ENCODE peak calls at places on chromosomes 5 and 9, in ten cellular contexts. One of them, this sample, is unnamed.

GRCh38 chr5:137648361-137648760 is 87.5 kb downstream of the KLHL3 start:
- DNase-seq in GM23338: no peak
- DNase-seq in epithelial cell of esophagus: no peak
- DNase-seq in fibroblast of pulmonary artery: no peak
- DNase-seq in choroid plexus epithelial cell: no peak
- DNase-seq in psoas muscle: no peak
- DNase-seq in OCI-LY7: no peak
- DNase-seq in IMR-90: no peak
- DNase-seq in brain microvascular endothelial cell: no peak
- DNase-seq in breast epithelium: no peak
- DNase-seq in this sample: no peak

GRCh38 chr5:150192462-150192861 is 2.6 kb downstream of the SLC6A7 start:
- DNase-seq in GM23338: no peak
- DNase-seq in epithelial cell of esophagus: no peak
- DNase-seq in fibroblast of pulmonary artery: no peak
- DNase-seq in choroid plexus epithelial cell: no peak
- DNase-seq in psoas muscle: no peak
- DNase-seq in OCI-LY7: no peak
- DNase-seq in IMR-90: no peak
- DNase-seq in brain microvascular endothelial cell: no peak
- DNase-seq in breast epithelium: no peak
- DNase-seq in this sample: no peak

GRCh38 chr9:19411316-19411715 is 2.5 kb downstream of the ACER2 start:
- DNase-seq in GM23338: no peak
- DNase-seq in epithelial cell of esophagus: no peak
- DNase-seq in fibroblast of pulmonary artery: peak; percentile 56
- DNase-seq in choroid plexus epithelial cell: peak; percentile 84
- DNase-seq in psoas muscle: no peak
- DNase-seq in OCI-LY7: no peak
- DNase-seq in IMR-90: peak; percentile 76
- DNase-seq in brain microvascular endothelial cell: peak; percentile 68
- DNase-seq in breast epithelium: no peak
- DNase-seq in this sample: no peak

GRCh38 chr9:90458485-90458884 is 184.1 kb downstream of the DIRAS2 start:
- DNase-seq in GM23338: peak; percentile 53
- DNase-seq in epithelial cell of esophagus: no peak
- DNase-seq in fibroblast of pulmonary artery: no peak
- DNase-seq in choroid plexus epithelial cell: no peak
- DNase-seq in psoas muscle: no peak
- DNase-seq in OCI-LY7: no peak
- DNase-seq in IMR-90: no peak
- DNase-seq in brain microvascular endothelial cell: no peak
- DNase-seq in breast epithelium: no peak
- DNase-seq in this sample: no peak

GRCh38 chr5:172751761-172752510 is 19.1 kb downstream of the DUSP1 start:
- DNase-seq in GM23338: no peak
- DNase-seq in epithelial cell of esophagus: no peak
- DNase-seq in fibroblast of pulmonary artery: no peak
- DNase-seq in choroid plexus epithelial cell: no peak
- DNase-seq in psoas muscle: no peak
- DNase-seq in OCI-LY7: no peak
- DNase-seq in IMR-90: no peak
- DNase-seq in brain microvascular endothelial cell: no peak
- DNase-seq in breast epithelium: no peak
- DNase-seq in this sample: no peak

GRCh38 chr9:97478301-97478981 is 23.0 kb upstream of the TMOD1 start:
- DNase-seq in GM23338: no peak
- DNase-seq in epithelial cell of esophagus: no peak
- DNase-seq in fibroblast of pulmonary artery: no peak
- DNase-seq in choroid plexus epithelial cell: no peak
- DNase-seq in psoas muscle: no peak
- DNase-seq in OCI-LY7: no peak
- DNase-seq in IMR-90: no peak
- DNase-seq in brain microvascular endothelial cell: no peak
- DNase-seq in breast epithelium: no peak
- DNase-seq in this sample: no peak

GRCh38 chr5:53233653-53234405 is 124.3 kb upstream of the MOCS2 start:
- DNase-seq in GM23338: no peak
- DNase-seq in epithelial cell of esophagus: no peak
- DNase-seq in fibroblast of pulmonary artery: no peak
- DNase-seq in choroid plexus epithelial cell: peak; percentile 9
- DNase-seq in psoas muscle: no peak
- DNase-seq in OCI-LY7: no peak
- DNase-seq in IMR-90: peak; percentile 46
- DNase-seq in brain microvascular endothelial cell: no peak
- DNase-seq in breast epithelium: no peak
- DNase-seq in this sample: no peak

GRCh38 chr9:126147620-126148522 is 178.8 kb upstream of the MVB12B start:
- DNase-seq in GM23338: no peak
- DNase-seq in epithelial cell of esophagus: no peak
- DNase-seq in fibroblast of pulmonary artery: no peak
- DNase-seq in choroid plexus epithelial cell: no peak
- DNase-seq in psoas muscle: no peak
- DNase-seq in OCI-LY7: no peak
- DNase-seq in IMR-90: no peak
- DNase-seq in brain microvascular endothelial cell: no peak
- DNase-seq in breast epithelium: no peak
- DNase-seq in this sample: no peak

GRCh38 chr5:170426149-170426767 is 37.1 kb upstream of the KCNMB1 start:
- DNase-seq in GM23338: no peak
- DNase-seq in epithelial cell of esophagus: no peak
- DNase-seq in fibroblast of pulmonary artery: no peak
- DNase-seq in choroid plexus epithelial cell: no peak
- DNase-seq in psoas muscle: no peak
- DNase-seq in OCI-LY7: peak; percentile 10
- DNase-seq in IMR-90: no peak
- DNase-seq in brain microvascular endothelial cell: no peak
- DNase-seq in breast epithelium: no peak
- DNase-seq in this sample: no peak

GRCh38 chr5:180817847-180818246 is 15.2 kb upstream of the MGAT1 start:
- DNase-seq in GM23338: no peak
- DNase-seq in epithelial cell of esophagus: no peak
- DNase-seq in fibroblast of pulmonary artery: no peak
- DNase-seq in choroid plexus epithelial cell: no peak
- DNase-seq in psoas muscle: no peak
- DNase-seq in OCI-LY7: peak; percentile 55
- DNase-seq in IMR-90: no peak
- DNase-seq in brain microvascular endothelial cell: no peak
- DNase-seq in breast epithelium: no peak
- DNase-seq in this sample: no peak

GRCh38 chr9:131773911-131774379 is 34.1 kb upstream of the RAPGEF1 start:
- DNase-seq in GM23338: peak; percentile 69
- DNase-seq in epithelial cell of esophagus: peak; percentile 71
- DNase-seq in fibroblast of pulmonary artery: peak; percentile 81
- DNase-seq in choroid plexus epithelial cell: peak; percentile 75
- DNase-seq in psoas muscle: peak; percentile 39
- DNase-seq in OCI-LY7: peak; percentile 44
- DNase-seq in IMR-90: peak; percentile 65
- DNase-seq in brain microvascular endothelial cell: peak; percentile 46
- DNase-seq in breast epithelium: no peak
- DNase-seq in this sample: no peak

GRCh38 chr9:136056546-136057235 is 38.4 kb downstream of the NACC2 start:
- DNase-seq in GM23338: no peak
- DNase-seq in epithelial cell of esophagus: no peak
- DNase-seq in fibroblast of pulmonary artery: no peak
- DNase-seq in choroid plexus epithelial cell: no peak
- DNase-seq in psoas muscle: no peak
- DNase-seq in OCI-LY7: no peak
- DNase-seq in IMR-90: no peak
- DNase-seq in brain microvascular endothelial cell: no peak
- DNase-seq in breast epithelium: no peak
- DNase-seq in this sample: no peak
- H3K4me3 ChIP-seq in GM23338: no peak overlapping the region
- H3K4me3 ChIP-seq in epithelial cell of esophagus: no peak overlapping the region
- H3K4me3 ChIP-seq in fibroblast of pulmonary artery: no peak overlapping the region
- H3K4me3 ChIP-seq in choroid plexus epithelial cell: no peak overlapping the region
- H3K4me3 ChIP-seq in psoas muscle: no peak overlapping the region
- H3K4me3 ChIP-seq in OCI-LY7: no peak overlapping the region
- H3K4me3 ChIP-seq in IMR-90: no peak overlapping the region
- H3K4me3 ChIP-seq in brain microvascular endothelial cell: no peak overlapping the region
- H3K4me3 ChIP-seq in breast epithelium: no peak overlapping the region
- H3K4me3 ChIP-seq in this sample: no peak overlapping the region

DNA sequence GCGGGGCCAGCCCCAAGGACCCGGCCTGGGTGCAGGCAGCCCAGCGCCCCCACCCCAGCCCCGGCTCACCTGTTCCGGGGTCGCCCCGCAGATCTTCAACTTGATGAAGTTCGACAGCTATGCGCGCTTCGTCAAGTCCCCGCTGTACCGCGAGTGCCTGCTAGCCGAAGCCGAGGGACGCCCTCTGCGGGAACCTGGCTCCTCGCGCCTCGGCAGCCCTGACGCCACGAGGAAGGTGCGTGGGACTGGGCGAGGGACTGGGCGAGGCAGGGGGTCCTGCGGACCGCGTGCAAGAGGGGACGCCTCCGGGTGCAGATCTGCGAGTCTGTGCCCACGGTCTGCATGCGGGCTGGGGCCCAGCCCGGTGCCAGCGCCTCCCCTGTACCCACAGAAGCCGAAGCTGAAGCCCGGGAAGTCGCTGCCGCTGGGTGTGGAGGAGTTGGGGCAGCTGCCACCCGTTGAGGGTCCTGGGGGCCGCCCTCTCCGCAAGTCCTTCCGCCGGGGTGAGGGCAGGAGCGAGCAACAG is 9.7 kb downstream of the RGS14 start:
- DNase-seq in GM23338: peak; percentile 45
- DNase-seq in epithelial cell of esophagus: no peak
- DNase-seq in fibroblast of pulmonary artery: no peak
- DNase-seq in choroid plexus epithelial cell: no peak
- DNase-seq in psoas muscle: no peak
- DNase-seq in OCI-LY7: no peak
- DNase-seq in IMR-90: no peak
- DNase-seq in brain microvascular endothelial cell: no peak
- DNase-seq in breast epithelium: no peak
- DNase-seq in this sample: no peak
- H3K4me3 ChIP-seq in GM23338: peak overlapping the region; percentile 84
- H3K4me3 ChIP-seq in epithelial cell of esophagus: peak overlapping the region; percentile 41
- H3K4me3 ChIP-seq in fibroblast of pulmonary artery: peak overlapping the region; percentile 52
- H3K4me3 ChIP-seq in choroid plexus epithelial cell: peak overlapping the region; percentile 60
- H3K4me3 ChIP-seq in psoas muscle: peak overlapping the region; percentile 72
- H3K4me3 ChIP-seq in OCI-LY7: no peak overlapping the region
- H3K4me3 ChIP-seq in IMR-90: peak overlapping the region; percentile 43
- H3K4me3 ChIP-seq in brain microvascular endothelial cell: peak overlapping the region; percentile 52
- H3K4me3 ChIP-seq in breast epithelium: peak overlapping the region; percentile 74
- H3K4me3 ChIP-seq in this sample: peak overlapping the region; percentile 47

GRCh38 chr5:143593723-143594122 is 190.2 kb upstream of the NR3C1 start:
- DNase-seq in GM23338: no peak
- DNase-seq in epithelial cell of esophagus: no peak
- DNase-seq in fibroblast of pulmonary artery: no peak
- DNase-seq in choroid plexus epithelial cell: no peak
- DNase-seq in psoas muscle: no peak
- DNase-seq in OCI-LY7: peak; percentile 81
- DNase-seq in IMR-90: no peak
- DNase-seq in brain microvascular endothelial cell: no peak
- DNase-seq in breast epithelium: no peak
- DNase-seq in this sample: no peak
- H3K4me3 ChIP-seq in GM23338: no peak overlapping the region
- H3K4me3 ChIP-seq in epithelial cell of esophagus: no peak overlapping the region
- H3K4me3 ChIP-seq in fibroblast of pulmonary artery: no peak overlapping the region
- H3K4me3 ChIP-seq in choroid plexus epithelial cell: no peak overlapping the region
- H3K4me3 ChIP-seq in psoas muscle: no peak overlapping the region
- H3K4me3 ChIP-seq in OCI-LY7: peak overlapping the region; percentile 52
- H3K4me3 ChIP-seq in IMR-90: no peak overlapping the region
- H3K4me3 ChIP-seq in brain microvascular endothelial cell: no peak overlapping the region
- H3K4me3 ChIP-seq in breast epithelium: no peak overlapping the region
- H3K4me3 ChIP-seq in this sample: no peak overlapping the region

DNA sequence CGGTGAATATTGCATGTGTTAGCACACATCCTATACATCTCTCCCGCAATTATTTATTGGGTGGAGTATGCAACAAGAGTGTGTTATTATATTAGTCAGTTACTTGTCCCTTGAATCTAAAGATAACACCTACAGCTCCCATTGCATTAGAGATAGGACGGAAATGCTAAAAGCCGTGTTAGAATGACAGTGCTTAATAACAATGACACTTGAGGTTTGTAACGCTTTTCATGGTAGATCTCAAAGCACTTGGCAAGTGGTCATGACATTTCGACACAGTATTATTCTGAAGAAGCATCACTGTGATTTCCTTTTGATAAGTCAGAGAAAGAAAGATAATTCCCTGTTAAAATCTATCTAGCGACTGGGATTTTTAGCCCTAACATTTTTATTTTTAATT is 33.4 kb upstream of the TRIO start:
- DNase-seq in GM23338: no peak
- DNase-seq in epithelial cell of esophagus: no peak
- DNase-seq in fibroblast of pulmonary artery: peak; percentile 12
- DNase-seq in choroid plexus epithelial cell: peak; percentile 14
- DNase-seq in psoas muscle: no peak
- DNase-seq in OCI-LY7: no peak
- DNase-seq in IMR-90: peak; percentile 10
- DNase-seq in brain microvascular endothelial cell: no peak
- DNase-seq in breast epithelium: no peak
- DNase-seq in this sample: no peak
- H3K4me3 ChIP-seq in GM23338: no peak overlapping the region
- H3K4me3 ChIP-seq in epithelial cell of esophagus: no peak overlapping the region
- H3K4me3 ChIP-seq in fibroblast of pulmonary artery: no peak overlapping the region
- H3K4me3 ChIP-seq in choroid plexus epithelial cell: no peak overlapping the region
- H3K4me3 ChIP-seq in psoas muscle: no peak overlapping the region
- H3K4me3 ChIP-seq in OCI-LY7: no peak overlapping the region
- H3K4me3 ChIP-seq in IMR-90: no peak overlapping the region
- H3K4me3 ChIP-seq in brain microvascular endothelial cell: no peak overlapping the region
- H3K4me3 ChIP-seq in breast epithelium: no peak overlapping the region
- H3K4me3 ChIP-seq in this sample: no peak overlapping the region